ENCODE peak calls at places on chromosome 16, in six cellular contexts. W is IMR-90; D is CD8-positive, alpha-beta T cell; M is H1; Q is body of pancreas; H is left ventricle myocardium inferior. U is an unnamed sample. For H3K36me3, the result is how much of the 10 kb centered on the place peaks cover.

GRCh38 chr16:89323120-89323960 is 105.8 kb downstream of the ZNF778 start:
- DNase-seq in W (no peak), D (no peak), M (no peak), Q (peak), H (no peak), U (no peak)

GRCh38 chr16:81485824-81486554 is 41.4 kb downstream of the CMIP start:
- DNase-seq in W (no peak), D (no peak), M (no peak), Q (no peak), H (no peak), U (no peak)

GRCh38 chr16:27429981-27430441 is 28.0 kb downstream of the IL21R start:
- DNase-seq in W (no peak), D (peak), M (peak), Q (no peak), H (no peak), U (no peak)

GRCh38 chr16:31350275-31351005 is 4.5 kb upstream of the ITGAX start:
- DNase-seq in W (no peak), D (no peak), M (no peak), Q (no peak), H (no peak), U (no peak)

GRCh38 chr16:85326113-85326793 is 214.0 kb upstream of the CIBAR2 start:
- DNase-seq in W (peak), D (no peak), M (no peak), Q (no peak), H (no peak), U (no peak)

GRCh38 chr16:88384222-88385111 is 1.7 kb downstream of the ZNF469 start:
- DNase-seq in W (no peak), D (no peak), M (no peak), Q (no peak), H (no peak), U (no peak)

GRCh38 chr16:22684282-22685161 is 129.4 kb upstream of the HS3ST2 start:
- DNase-seq in W (peak), D (no peak), M (no peak), Q (no peak), H (no peak), U (no peak)

GRCh38 chr16:86048882-86049585 is 150.1 kb downstream of the IRF8 start:
- DNase-seq in W (no peak), D (no peak), M (no peak), Q (no peak), H (no peak), U (no peak)

GRCh38 chr16:13084331-13084730 is 182.9 kb downstream of the SHISA9 start:
- DNase-seq in W (no peak), D (no peak), M (no peak), Q (peak), H (no peak), U (no peak)

GRCh38 chr16:70534949-70535348 is 11.3 kb downstream of the SF3B3 start:
- DNase-seq in W (no peak), D (no peak), M (no peak), Q (no peak), H (no peak), U (no peak)
- H3K36me3 ChIP-seq in W (half or more), D (half or more), M (half or more), Q (under half), H (half or more), U (half or more)

GRCh38 chr16:56480776-56481467 is 29.6 kb downstream of the OGFOD1 start:
- DNase-seq in W (peak), D (no peak), M (no peak), Q (no peak), H (no peak), U (no peak)

GRCh38 chr16:56478228-56479049 is 27.1 kb downstream of the OGFOD1 start:
- DNase-seq in W (peak), D (no peak), M (no peak), Q (no peak), H (no peak), U (no peak)

GRCh38 chr16:56477096-56477878 is 25.9 kb downstream of the OGFOD1 start:
- DNase-seq in W (peak), D (no peak), M (no peak), Q (no peak), H (no peak), U (no peak)

GRCh38 chr16:56481468-56482112 is 30.2 kb downstream of the OGFOD1 start:
- DNase-seq in W (peak), D (no peak), M (no peak), Q (no peak), H (no peak), U (no peak)

DNA sequence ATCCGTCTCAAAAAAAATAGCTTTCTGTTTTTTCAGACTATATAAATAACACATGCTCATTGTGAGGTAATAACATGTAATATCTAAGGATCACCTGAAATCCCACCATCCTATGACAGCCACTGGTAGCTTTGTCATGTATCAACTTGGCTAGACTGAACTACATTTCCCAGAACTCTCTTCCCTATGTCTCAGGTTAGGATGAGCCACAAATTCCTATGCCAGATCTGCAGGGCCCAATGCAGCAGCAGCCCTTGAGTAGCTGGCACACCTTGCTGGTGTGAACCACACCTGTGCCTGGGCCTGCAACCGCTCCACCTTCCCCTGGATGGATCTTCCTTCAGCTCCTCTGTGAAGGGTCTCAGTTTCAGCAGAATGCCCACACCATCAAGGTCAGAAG is 28.1 kb downstream of the OGFOD1 start:
- DNase-seq in W (no peak), D (no peak), M (no peak), Q (no peak), H (no peak), U (no peak)
- H3K36me3 ChIP-seq in W (under half), D (under half), M (under half), Q (under half), H (half or more), U (under half)

DNA sequence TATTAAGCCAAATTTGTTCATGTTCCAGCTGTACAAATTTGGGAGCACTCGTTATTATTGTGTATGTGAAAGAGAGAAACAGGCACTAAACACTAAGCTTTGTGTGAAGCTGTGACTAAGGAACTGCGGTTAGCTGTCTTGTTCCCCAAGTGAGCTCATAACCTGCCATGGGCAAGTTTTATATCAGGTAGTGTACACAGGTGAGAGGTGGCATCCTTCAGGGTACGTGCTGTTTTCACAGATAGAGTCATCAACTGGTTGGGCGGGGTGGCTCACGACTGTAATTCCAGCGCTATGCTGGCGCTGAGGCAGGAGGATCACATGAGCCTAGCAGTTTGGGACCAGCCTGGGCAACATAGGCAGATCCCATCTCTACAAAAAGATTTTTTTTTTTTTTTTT is 2.8 kb downstream of the DNAJA3 start:
- DNase-seq in W (no peak), D (no peak), M (no peak), Q (no peak), H (no peak), U (no peak)
- H3K36me3 ChIP-seq in W (under half), D (under half), M (under half), Q (under half), H (under half), U (under half)

DNA sequence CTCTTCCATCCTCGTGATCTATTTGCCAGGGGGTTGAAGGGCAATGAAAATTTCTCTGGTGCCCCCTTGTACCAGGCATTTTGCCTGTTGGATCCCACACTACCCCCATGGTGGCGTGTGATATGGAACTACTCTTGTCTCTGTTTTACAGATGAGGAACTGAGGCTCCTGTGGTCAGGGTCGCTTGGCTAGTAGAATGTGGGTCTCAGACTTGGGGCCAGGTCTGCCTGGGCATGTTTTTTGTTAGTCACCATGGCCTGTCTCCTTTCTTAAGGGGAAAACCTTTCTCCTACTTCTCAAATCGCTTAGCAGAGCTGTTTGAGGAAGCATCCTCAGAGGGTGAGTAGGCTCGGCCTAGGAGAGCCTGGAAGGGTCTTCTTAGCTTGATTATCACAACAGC is 51.2 kb downstream of the CLEC16A start:
- DNase-seq in W (no peak), D (no peak), M (no peak), Q (no peak), H (no peak), U (no peak)
- H3K36me3 ChIP-seq in W (under half), D (under half), M (under half), Q (under half), H (under half), U (under half)